ENCODE peak calls at places on chromosome 13, in six cellular contexts. W is AG09309, M is uterus, N is psoas muscle, B is BE2C, P is fibroblast of pulmonary artery. R is an unnamed sample.

GRCh38 chr13:30892966-30893365 is 13.1 kb upstream of the MEDAG start:
- DNase-seq in W (no peak), M (peak), N (peak), B (peak), P (peak), R (no peak)

GRCh38 chr13:75687145-75687763 is 51.1 kb downstream of the LMO7 start:
- DNase-seq in W (no peak), M (no peak), N (no peak), B (no peak), P (peak), R (no peak)

GRCh38 chr13:87129602-87130300 is 541.4 kb upstream of the SLITRK5 start:
- DNase-seq in W (no peak), M (no peak), N (no peak), B (no peak), P (peak), R (no peak)

GRCh38 chr13:79392882-79393563 is 13.0 kb downstream of the RBM26 start:
- DNase-seq in W (no peak), M (no peak), N (no peak), B (no peak), P (no peak), R (no peak)

GRCh38 chr13:39600766-39601165 is 2.2 kb downstream of the LHFPL6 start:
- DNase-seq in W (no peak), M (no peak), N (no peak), B (no peak), P (peak), R (no peak)

GRCh38 chr13:97982286-97982685 is 28.8 kb downstream of the IPO5 start:
- DNase-seq in W (no peak), M (no peak), N (no peak), B (no peak), P (peak), R (no peak)

GRCh38 chr13:36997716-36998427 is 1.3 kb downstream of the ALG5 start:
- DNase-seq in W (no peak), M (no peak), N (no peak), B (no peak), P (no peak), R (no peak)

GRCh38 chr13:44397766-44398223 is 24.2 kb downstream of the SERP2 start:
- DNase-seq in W (no peak), M (no peak), N (no peak), B (peak), P (peak), R (no peak)

GRCh38 chr13:84574851-84575250 is 692.6 kb upstream of the SLITRK1 start:
- DNase-seq in W (peak), M (no peak), N (no peak), B (no peak), P (peak), R (no peak)

GRCh38 chr13:50700664-50701266 is 142.7 kb downstream of the DLEU7 start:
- DNase-seq in W (no peak), M (no peak), N (no peak), B (no peak), P (no peak), R (no peak)

GRCh38 chr13:23806874-23807522 is 82.2 kb downstream of the MIPEP start:
- DNase-seq in W (no peak), M (no peak), N (no peak), B (no peak), P (no peak), R (no peak)

GRCh38 chr13:71879129-71879535 is 12.1 kb upstream of the DACH1 start:
- DNase-seq in W (no peak), M (no peak), N (no peak), B (peak), P (peak), R (no peak)

GRCh38 chr13:42110410-42111155 is 62.1 kb downstream of the DGKH start:
- DNase-seq in W (peak), M (peak), N (no peak), B (peak), P (peak), R (no peak)

GRCh38 chr13:31987535-31988170 is 43.9 kb upstream of the FRY start:
- DNase-seq in W (no peak), M (no peak), N (no peak), B (no peak), P (no peak), R (no peak)

GRCh38 chr13:55517312-55517711 is 1623.4 kb upstream of the PRR20A start:
- DNase-seq in W (no peak), M (no peak), N (no peak), B (peak), P (no peak), R (no peak)

GRCh38 chr13:83905641-83906040 is 23.4 kb upstream of the SLITRK1 start:
- DNase-seq in W (no peak), M (no peak), N (no peak), B (no peak), P (no peak), R (no peak)

GRCh38 chr13:108895220-108895704 is 265.9 kb downstream of the MYO16 start:
- DNase-seq in W (no peak), M (no peak), N (no peak), B (no peak), P (peak), R (no peak)

GRCh38 chr13:108943842-108944241 is 314.4 kb downstream of the MYO16 start:
- DNase-seq in W (no peak), M (no peak), N (no peak), B (no peak), P (no peak), R (no peak)

GRCh38 chr13:109036091-109036490 is 406.7 kb downstream of the MYO16 start:
- DNase-seq in W (no peak), M (no peak), N (no peak), B (no peak), P (no peak), R (no peak)

GRCh38 chr13:23695711-23696512 is 125.7 kb downstream of the TNFRSF19 start:
- DNase-seq in W (no peak), M (no peak), N (peak), B (no peak), P (no peak), R (no peak)

GRCh38 chr13:40228486-40228885 is 438.0 kb downstream of the FOXO1 start:
- DNase-seq in W (no peak), M (peak), N (no peak), B (no peak), P (peak), R (no peak)

GRCh38 chr13:37173214-37173613 is 67.8 kb upstream of the CSNK1A1L start:
- DNase-seq in W (peak), M (no peak), N (no peak), B (no peak), P (peak), R (no peak)

GRCh38 chr13:32212420-32212819 is 102.7 kb downstream of the ZAR1L start:
- DNase-seq in W (peak), M (no peak), N (no peak), B (no peak), P (peak), R (no peak)

GRCh38 chr13:50299546-50300249 is 284.5 kb downstream of the KCNRG start:
- DNase-seq in W (no peak), M (no peak), N (no peak), B (no peak), P (no peak), R (no peak)

GRCh38 chr13:71611292-71611691 is 255.7 kb downstream of the DACH1 start:
- DNase-seq in W (no peak), M (no peak), N (no peak), B (no peak), P (no peak), R (no peak)

GRCh38 chr13:68987585-68987984 is 1120.0 kb upstream of the ATXN8OS start:
- DNase-seq in W (no peak), M (no peak), N (no peak), B (no peak), P (no peak), R (no peak)
- H3K4me3 ChIP-seq in W (no peak), M (no peak), N (no peak), B (no peak), P (no peak), R (no peak)

GRCh38 chr13:76845367-76845766 is 40.8 kb downstream of the KCTD12 start:
- DNase-seq in W (no peak), M (no peak), N (no peak), B (no peak), P (no peak), R (no peak)

GRCh38 chr13:76848596-76848995 is 37.6 kb downstream of the KCTD12 start:
- DNase-seq in W (no peak), M (no peak), N (peak), B (peak), P (peak), R (no peak)

GRCh38 chr13:76845865-76846264 is 40.3 kb downstream of the KCTD12 start:
- DNase-seq in W (no peak), M (no peak), N (no peak), B (no peak), P (no peak), R (no peak)

GRCh38 chr13:76846363-76846762 is 39.8 kb downstream of the KCTD12 start:
- DNase-seq in W (no peak), M (no peak), N (no peak), B (no peak), P (no peak), R (no peak)
- H3K4me3 ChIP-seq in W (no peak), M (no peak), N (no peak), B (no peak), P (no peak), R (no peak)

DNA sequence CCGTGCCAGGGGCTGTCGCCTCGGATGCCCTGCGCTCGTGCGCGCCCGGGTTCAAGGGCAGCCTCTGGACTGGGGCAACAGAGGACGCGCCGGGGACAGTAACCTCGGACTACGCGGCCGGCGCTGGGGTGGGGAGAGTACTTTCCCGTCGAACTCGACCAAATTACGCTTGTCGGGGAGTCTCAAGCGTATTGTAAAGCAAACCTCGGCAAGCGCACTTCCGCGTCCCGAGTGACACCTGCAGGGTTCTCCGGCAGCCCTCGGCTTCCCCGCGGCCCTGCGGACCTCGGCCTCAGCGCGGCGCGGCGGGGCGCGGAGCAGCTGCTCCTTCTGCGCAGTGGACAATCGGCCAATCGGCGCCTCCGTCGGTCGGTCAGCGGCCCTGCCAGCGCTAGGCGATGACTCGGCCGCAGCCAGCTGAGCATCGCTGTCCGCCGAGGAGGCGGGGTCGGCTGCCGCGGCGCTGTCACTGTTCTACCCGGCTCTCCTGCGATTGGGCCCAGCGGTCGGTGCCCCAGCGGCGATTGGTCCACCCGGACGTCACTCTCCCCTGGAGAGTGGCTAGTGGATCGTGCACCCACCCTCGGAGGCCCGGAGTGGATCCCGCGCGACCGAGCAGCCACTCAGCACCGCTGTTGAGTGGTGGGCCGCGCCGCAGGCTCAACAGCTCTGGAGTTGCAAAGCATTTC is at the start of gene SLC46A3:
- DNase-seq in W (peak), M (peak), N (peak), B (peak), P (peak), R (peak)
- H3K4me3 ChIP-seq in W (peak), M (peak), N (peak), B (peak), P (peak), R (peak)

GRCh38 chr13:113821847-113822246 is 42.0 kb downstream of the GAS6 start:
- DNase-seq in W (no peak), M (no peak), N (no peak), B (no peak), P (no peak), R (peak)
- H3K4me3 ChIP-seq in W (no peak), M (no peak), N (peak), B (no peak), P (no peak), R (no peak)

DNA sequence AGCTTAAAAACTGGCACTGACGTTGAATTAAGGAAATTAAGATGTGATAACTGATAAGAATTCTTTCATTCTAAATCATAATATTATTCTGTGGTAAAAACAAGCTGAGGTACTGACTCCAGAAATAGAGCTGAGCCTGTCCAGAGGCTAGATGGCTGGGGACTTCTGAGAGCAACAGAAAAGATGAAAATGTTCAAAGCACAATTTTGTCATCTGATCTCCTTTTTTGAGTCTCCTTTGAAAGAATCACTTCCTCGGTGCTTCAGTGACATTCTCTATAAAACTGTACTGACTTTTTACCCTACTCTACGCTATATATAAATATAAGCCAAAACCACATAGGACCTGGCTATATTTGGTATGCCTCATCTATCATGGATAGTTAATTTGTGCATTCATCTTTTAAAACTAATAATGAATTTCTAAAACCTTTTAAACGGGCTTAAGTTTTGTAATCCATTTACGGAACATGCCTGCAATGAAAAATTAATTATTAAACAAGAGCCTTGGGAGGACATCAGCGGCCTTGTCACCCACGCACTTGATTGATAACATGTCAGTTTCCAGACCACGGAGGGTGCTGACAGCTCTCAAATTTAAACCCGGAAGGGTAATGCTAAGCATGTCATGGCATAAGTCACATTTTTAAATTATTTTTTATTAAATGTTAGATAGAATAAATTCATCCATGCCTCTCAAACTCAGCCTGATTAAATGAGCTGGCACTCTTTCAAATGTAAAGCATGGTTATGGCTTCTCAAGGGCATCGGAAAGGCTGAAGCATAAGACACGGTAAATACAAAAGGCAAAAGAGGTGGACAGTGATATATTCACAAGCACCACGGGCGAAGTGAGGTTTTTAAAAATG is 235.4 kb downstream of the PCDH9 start:
- DNase-seq in W (no peak), M (no peak), N (no peak), B (peak), P (no peak), R (no peak)
- H3K4me3 ChIP-seq in W (no peak), M (no peak), N (peak), B (peak), P (peak), R (no peak)

GRCh38 chr13:46896346-46897138 is at the start of gene HTR2A:
- DNase-seq in W (no peak), M (peak), N (peak), B (no peak), P (peak), R (peak)
- H3K4me3 ChIP-seq in W (peak), M (peak), N (peak), B (peak), P (peak), R (peak)

GRCh38 chr13:99433543-99434075 is 67.7 kb upstream of the TM9SF2 start:
- DNase-seq in W (no peak), M (no peak), N (no peak), B (no peak), P (no peak), R (no peak)
- H3K4me3 ChIP-seq in W (no peak), M (no peak), N (no peak), B (no peak), P (no peak), R (no peak)

GRCh38 chr13:73913043-73913740 is 221.0 kb downstream of the KLF12 start:
- DNase-seq in W (no peak), M (no peak), N (no peak), B (no peak), P (peak), R (no peak)
- H3K4me3 ChIP-seq in W (no peak), M (no peak), N (no peak), B (no peak), P (peak), R (no peak)

GRCh38 chr13:52599853-52600603 is 42.2 kb upstream of the HNRNPA1L2 start:
- DNase-seq in W (no peak), M (peak), N (peak), B (peak), P (peak), R (peak)
- H3K4me3 ChIP-seq in W (peak), M (peak), N (peak), B (peak), P (peak), R (peak)

DNA sequence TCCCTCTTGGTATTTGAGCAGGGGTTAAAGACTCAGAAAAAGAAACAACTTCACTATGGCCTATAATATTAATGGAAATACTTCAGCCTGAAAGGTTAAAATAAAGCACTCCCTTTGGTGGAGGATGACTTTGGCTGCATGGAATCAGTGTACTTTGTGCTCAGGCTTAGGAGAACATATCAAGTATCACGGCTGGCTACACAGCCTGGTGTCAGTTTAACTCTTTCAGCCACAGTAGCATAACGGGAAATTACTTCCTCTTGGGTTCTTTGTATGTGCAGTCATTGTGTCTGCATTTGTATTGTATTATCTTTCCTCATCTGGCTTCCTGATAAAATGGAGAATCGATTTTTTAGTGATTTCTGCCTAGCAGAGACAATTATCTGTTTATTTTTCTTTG is 239.0 kb downstream of the GGACT start:
- DNase-seq in W (no peak), M (no peak), N (no peak), B (no peak), P (no peak), R (no peak)
- H3K4me3 ChIP-seq in W (no peak), M (no peak), N (no peak), B (no peak), P (no peak), R (no peak)